ENCODE peak calls at places on chromosomes 3 and 15, in five cellular contexts. D, E, Y, M and Z are unnamed samples.

GRCh38 chr3:61141697-61142096 is 109.6 kb downstream of the FHIT start:
- DNase-seq in D (no peak), E (no peak), Y (no peak), M (no peak), Z (no peak)

GRCh38 chr15:89356634-89357298 is 22.1 kb upstream of the POLG start:
- DNase-seq in D (no peak), E (peak), Y (no peak), M (no peak), Z (no peak)

GRCh38 chr3:151971194-151971771 is 97.8 kb downstream of the SUCNR1 start:
- DNase-seq in D (no peak), E (no peak), Y (no peak), M (no peak), Z (no peak)

GRCh38 chr3:188821998-188822397 is 349.8 kb upstream of the TPRG1 start:
- DNase-seq in D (no peak), E (no peak), Y (no peak), M (no peak), Z (no peak)

GRCh38 chr15:24954783-24955548 is at the start of the genes SNRPN and SNURF:
- DNase-seq in D (peak), E (peak), Y (no peak), M (peak), Z (peak)

GRCh38 chr3:138234401-138235179 is 47.5 kb downstream of the ARMC8 start:
- DNase-seq in D (no peak), E (no peak), Y (no peak), M (no peak), Z (no peak)

GRCh38 chr15:85099195-85099803 is 117.6 kb downstream of the PDE8A start:
- DNase-seq in D (no peak), E (no peak), Y (no peak), M (no peak), Z (no peak)

GRCh38 chr15:75203017-75203907 is 1.6 kb downstream of the C15orf39 start:
- DNase-seq in D (no peak), E (peak), Y (no peak), M (no peak), Z (no peak)

GRCh38 chr3:133753779-133754164 is 7.6 kb downstream of the TF start:
- DNase-seq in D (no peak), E (no peak), Y (no peak), M (no peak), Z (no peak)

GRCh38 chr3:125435231-125435630 is 60.1 kb upstream of the ZNF148 start:
- DNase-seq in D (no peak), E (no peak), Y (no peak), M (no peak), Z (no peak)

GRCh38 chr3:114418724-114419543 is 125.1 kb downstream of the TIGIT start:
- DNase-seq in D (no peak), E (peak), Y (peak), M (no peak), Z (no peak)

DNA sequence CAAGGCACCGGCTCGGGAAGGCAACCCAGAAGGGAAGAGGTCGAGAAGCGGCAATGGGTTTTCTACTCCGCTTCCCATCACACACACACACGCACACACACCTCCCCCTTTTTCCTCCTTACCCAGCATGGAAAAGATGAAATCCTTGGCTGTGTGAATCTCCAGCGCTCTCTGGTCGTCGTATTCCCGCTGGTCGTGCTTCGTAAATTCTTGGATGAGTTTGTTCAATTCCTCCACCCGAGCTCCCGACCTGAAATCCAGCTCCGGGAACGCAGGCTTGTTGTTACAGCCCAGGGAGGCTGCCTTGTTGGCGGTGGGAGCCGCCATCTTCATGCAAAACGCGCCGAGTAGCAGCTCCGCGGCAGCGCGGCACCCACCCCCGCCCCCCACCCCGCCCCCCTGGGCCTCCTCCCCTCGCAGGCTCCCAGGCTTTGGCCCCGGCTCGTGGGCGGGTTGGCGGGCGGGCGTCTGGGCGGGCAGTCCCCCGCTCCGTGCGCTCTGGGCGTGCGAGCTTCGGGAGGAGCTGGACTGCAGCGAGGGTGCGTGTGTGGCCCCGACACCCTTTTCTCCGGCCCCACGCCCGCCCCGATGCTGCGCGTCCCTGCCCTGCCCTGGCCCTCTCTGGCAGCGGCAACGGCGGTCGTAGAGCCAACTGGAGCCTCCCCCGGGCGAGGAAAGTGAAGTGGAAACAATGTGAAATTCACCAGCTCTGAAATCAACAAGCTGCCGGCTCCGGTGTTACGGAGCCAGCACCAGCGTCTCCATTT is at the start of gene MB21D2:
- DNase-seq in D (peak), E (peak), Y (peak), M (peak), Z (peak)
- TF ChIP-seq POLR2A in D (peak), E (peak), Y (peak), M (peak), Z (no peak)

DNA sequence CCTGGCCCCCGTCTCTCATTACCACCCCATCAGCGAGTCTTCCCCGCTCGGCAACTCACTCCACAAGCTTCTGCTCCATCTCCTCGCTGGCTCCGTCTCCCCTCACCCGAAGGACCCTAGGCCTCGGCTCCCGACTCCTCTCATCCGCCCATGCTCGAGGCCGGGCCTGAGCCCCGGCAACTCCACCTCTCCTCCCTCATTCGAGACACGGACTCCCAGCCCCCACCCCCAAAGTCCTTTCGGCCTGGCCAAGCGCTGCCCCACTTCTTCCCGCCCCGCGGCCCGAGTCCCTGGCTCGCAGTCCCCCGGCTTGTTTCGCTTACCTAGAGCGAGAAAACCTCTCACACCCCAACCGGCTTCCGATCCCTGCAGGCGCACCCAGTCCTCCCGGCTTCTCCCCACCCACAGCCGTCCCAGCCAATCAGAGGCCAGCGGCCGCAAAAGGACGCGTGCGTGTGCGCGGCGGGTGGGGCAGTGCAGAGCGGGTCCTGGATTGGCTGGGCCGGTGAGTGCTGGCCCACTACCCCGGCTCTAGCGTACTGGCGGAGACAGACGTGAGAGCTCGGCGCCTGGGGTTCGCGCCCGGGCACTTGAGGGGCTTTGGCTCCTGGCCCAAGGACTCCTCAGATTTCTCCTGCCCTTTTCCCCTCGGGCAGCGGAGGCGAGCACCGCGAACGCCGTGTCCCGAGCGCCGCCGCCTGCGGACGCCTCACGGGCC is at the start of gene HIGD1A:
- DNase-seq in D (peak), E (peak), Y (peak), M (peak), Z (peak)
- TF ChIP-seq POLR2A in D (peak), E (peak), Y (no peak), M (peak), Z (peak)

GRCh38 chr3:129228891-129229585 is 20.4 kb upstream of the COPG1 start:
- DNase-seq in D (no peak), E (peak), Y (no peak), M (no peak), Z (no peak)

GRCh38 chr3:129231331-129232119 is 17.9 kb upstream of the COPG1 start:
- DNase-seq in D (no peak), E (peak), Y (no peak), M (no peak), Z (no peak)

GRCh38 chr3:129234441-129234840 is 15.0 kb upstream of the COPG1 start:
- DNase-seq in D (no peak), E (no peak), Y (no peak), M (no peak), Z (no peak)

GRCh38 chr3:129233538-129233937 is 15.9 kb upstream of the COPG1 start:
- DNase-seq in D (peak), E (no peak), Y (no peak), M (no peak), Z (no peak)

GRCh38 chr3:129230311-129231019 is 18.9 kb upstream of the COPG1 start:
- DNase-seq in D (no peak), E (peak), Y (no peak), M (no peak), Z (no peak)
- TF ChIP-seq POLR2A in D (no peak), E (no peak), Y (no peak), M (no peak), Z (no peak)

GRCh38 chr3:52537165-52537635 is 795 bp downstream of the UQCC5 start:
- DNase-seq in D (no peak), E (no peak), Y (no peak), M (no peak), Z (no peak)

GRCh38 chr3:52535411-52536111 is 844 bp upstream of the UQCC5 start:
- DNase-seq in D (no peak), E (no peak), Y (no peak), M (no peak), Z (no peak)

GRCh38 chr3:52537726-52538421 is 1.5 kb downstream of the UQCC5 start:
- DNase-seq in D (no peak), E (no peak), Y (no peak), M (no peak), Z (no peak)

GRCh38 chr3:52536112-52536368 is 365 bp upstream of the UQCC5 start:
- DNase-seq in D (no peak), E (no peak), Y (no peak), M (no peak), Z (no peak)

GRCh38 chr3:52536369-52537164 is at the start of gene UQCC5:
- DNase-seq in D (peak), E (peak), Y (peak), M (peak), Z (peak)
- TF ChIP-seq POLR2A in D (peak), E (peak), Y (peak), M (peak), Z (no peak)

DNA sequence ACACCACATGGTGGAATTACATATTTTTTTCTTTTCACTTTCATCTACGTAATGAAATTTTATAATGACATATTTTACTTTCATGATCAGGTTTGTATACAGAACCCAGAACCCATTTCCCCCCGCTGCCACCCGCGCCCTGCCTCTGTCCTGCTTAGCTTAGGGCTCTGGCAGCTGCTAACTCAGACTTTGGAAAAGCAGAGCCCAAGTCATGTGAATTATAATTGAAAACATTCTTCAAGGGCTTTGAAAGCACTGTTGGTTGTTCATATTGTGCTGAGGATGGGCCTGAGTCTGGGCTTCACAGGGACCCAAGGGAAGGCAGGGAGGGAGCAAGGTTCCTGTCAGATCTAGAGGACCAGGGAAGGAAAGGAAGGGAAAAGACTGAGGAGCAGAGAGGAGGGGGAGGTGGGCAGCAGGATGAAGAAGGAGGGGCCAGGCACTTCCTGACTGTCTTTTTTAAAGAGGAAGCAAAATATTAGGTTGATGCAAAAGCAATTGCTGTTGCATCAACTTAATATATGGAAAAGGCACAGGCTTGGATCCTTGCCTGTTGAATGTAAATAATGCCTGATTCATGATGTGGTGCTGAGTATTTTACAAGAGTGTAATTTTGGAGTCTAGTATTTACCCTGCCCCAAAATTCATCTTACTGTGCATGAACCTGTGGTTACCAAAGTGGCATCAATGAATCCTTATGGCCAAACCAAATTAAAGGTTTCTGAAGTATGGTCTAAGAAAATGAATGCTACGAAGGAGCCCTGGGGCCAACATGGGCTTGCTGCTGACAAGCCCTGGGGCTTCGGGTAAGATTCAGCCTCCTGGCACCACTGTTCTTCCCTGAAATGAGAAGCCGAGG is 136.4 kb downstream of the MEX3B start:
- DNase-seq in D (no peak), E (no peak), Y (no peak), M (no peak), Z (no peak)
- TF ChIP-seq POLR2A in D (no peak), E (no peak), Y (no peak), M (no peak), Z (no peak)

GRCh38 chr3:196063049-196063448 is 18.8 kb downstream of the TFRC start:
- DNase-seq in D (no peak), E (no peak), Y (no peak), M (no peak), Z (no peak)

GRCh38 chr3:196060834-196061233 is 21.1 kb downstream of the TFRC start:
- DNase-seq in D (no peak), E (no peak), Y (no peak), M (no peak), Z (no peak)

GRCh38 chr3:196067439-196067838 is 14.5 kb downstream of the TFRC start:
- DNase-seq in D (no peak), E (no peak), Y (no peak), M (no peak), Z (no peak)

GRCh38 chr3:196064006-196064405 is 17.9 kb downstream of the TFRC start:
- DNase-seq in D (no peak), E (no peak), Y (no peak), M (no peak), Z (no peak)

DNA sequence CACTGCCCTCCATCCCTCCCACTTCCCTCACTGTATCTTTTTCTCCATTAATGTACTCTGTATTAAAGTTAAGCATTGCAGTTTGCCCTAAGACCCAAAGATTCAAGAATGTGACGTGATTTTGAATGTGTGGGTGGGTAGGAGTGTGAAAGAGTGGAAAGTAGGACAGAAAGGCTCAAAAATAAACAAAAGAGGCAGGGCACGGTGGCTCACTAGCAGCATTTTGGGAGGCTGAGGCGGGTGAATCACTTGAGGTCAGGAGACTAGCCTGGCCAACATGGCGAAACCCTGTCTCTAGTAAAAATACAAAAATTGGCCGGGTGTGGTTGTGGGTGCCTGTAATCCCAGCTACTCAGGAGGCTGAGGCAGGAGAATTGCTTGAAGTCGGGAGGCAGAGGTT is 18.4 kb downstream of the TFRC start:
- DNase-seq in D (no peak), E (no peak), Y (no peak), M (no peak), Z (no peak)
- TF ChIP-seq POLR2A in D (no peak), E (no peak), Y (no peak), M (no peak), Z (no peak)

GRCh38 chr15:64354683-64355558 is 1.1 kb downstream of the CSNK1G1 start:
- DNase-seq in D (no peak), E (no peak), Y (no peak), M (no peak), Z (no peak)

GRCh38 chr15:64356443-64357040 is 569 bp upstream of the CSNK1G1 start:
- DNase-seq in D (no peak), E (peak), Y (peak), M (no peak), Z (no peak)

GRCh38 chr15:64361259-64361658 is 5.3 kb upstream of the CSNK1G1 start:
- DNase-seq in D (no peak), E (no peak), Y (no peak), M (no peak), Z (no peak)

GRCh38 chr15:64351265-64351664 is 4.7 kb downstream of the CSNK1G1 start:
- DNase-seq in D (no peak), E (no peak), Y (no peak), M (no peak), Z (no peak)

GRCh38 chr15:64355559-64356442 is at the start of gene CSNK1G1:
- DNase-seq in D (peak), E (peak), Y (peak), M (peak), Z (peak)
- TF ChIP-seq POLR2A in D (peak), E (peak), Y (no peak), M (no peak), Z (no peak)

DNA sequence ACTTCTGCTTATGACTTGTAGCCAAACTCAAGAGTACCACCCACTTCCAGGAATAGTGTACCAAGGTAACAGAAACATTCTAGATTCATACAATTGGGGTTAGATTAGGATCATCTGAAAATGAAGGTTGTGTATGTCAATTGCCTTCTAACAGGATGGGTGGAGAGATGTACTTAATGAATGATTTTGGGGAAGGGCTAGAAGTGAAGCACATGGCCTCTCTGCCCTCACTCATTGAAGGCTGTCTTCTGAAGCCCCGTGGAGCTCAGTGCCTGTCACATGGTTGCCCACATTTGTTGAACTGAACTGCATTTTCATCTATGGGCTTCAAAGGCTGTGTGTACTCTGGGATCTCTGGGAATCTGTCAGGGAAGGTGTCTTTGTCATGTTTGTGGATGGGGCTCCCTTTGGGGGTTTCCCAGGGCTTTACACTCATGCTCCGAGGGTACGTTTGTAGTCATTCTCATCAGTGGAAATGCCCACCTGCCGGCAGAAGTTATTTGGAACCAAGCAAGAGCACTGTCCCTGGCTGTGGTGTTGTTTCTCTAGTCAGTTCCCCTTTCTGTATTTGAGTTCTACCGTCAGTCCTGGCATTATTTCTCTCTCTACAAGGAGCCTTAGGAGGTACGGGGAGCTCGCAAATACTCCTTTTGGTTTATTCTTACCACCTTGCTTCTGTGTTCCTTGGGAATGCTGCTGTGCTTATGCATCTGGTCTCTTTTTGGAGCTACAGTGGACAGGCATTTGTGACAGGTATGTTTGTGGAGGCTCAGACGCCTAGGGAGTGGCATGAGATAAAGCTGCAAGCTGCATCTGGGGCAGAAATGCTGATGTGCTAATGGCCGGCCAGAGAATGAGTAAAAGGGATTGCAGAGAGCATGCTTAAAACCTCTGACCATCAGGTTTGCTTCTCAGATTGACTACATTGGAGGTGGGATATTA is 22.4 kb downstream of the CD86 start:
- DNase-seq in D (no peak), E (no peak), Y (no peak), M (no peak), Z (no peak)
- TF ChIP-seq POLR2A in D (no peak), E (no peak), Y (no peak), M (no peak), Z (no peak)

DNA sequence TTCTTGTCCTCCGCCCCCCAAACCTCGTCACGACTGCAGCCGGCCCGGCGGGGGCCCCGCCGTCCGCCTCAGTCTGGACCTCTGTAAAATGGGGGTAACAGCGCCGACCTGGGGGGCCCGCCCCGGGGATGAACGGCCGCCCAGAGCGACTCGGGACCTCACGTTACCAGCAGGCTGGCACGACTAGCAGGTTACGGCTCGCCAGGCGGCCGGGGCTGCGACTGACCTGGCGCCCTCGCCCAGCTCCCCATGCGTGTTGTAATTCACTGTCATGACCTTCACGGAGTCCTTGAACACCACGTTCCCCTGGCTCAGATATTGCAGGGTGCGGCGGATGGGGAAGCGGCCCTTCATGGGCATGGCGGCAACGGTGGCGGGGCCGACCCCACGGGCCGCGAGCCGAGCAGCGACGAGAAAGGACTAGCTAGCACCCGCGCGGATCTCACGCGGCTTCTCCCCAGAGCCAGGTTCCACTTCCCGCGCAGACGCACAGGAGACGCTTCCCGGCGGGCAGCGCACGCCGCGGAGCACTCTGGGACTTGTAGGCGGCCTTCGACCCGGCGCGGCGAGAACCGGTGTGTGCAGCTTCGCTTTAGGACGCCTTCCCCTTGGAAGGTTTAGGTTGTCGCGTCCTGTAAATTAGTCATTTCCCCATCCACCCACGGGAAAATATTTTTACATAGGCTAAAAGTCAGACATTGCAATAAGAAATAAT is at the start of gene MRPS25:
- DNase-seq in D (peak), E (peak), Y (peak), M (peak), Z (peak)
- TF ChIP-seq POLR2A in D (peak), E (peak), Y (peak), M (peak), Z (peak)